ENCODE peak calls at places on chromosomes 4 and X, in six cellular contexts. G is psoas muscle, S is A549, F is HFF-Myc, D is heart left ventricle, B is lower lobe of right lung. U is an unnamed sample.

GRCh38 chr4:55819634-55820033 is at the start of gene EXOC1L:
- DNase-seq in G (no peak), S (no peak), F (no peak), D (peak; percentile 59), B (no peak), U (no peak)

GRCh38 chr4:40199179-40199670 is 2.4 kb downstream of the RHOH start:
- DNase-seq in G (no peak), S (no peak), F (no peak), D (no peak), B (no peak), U (no peak)

GRCh38 chr4:150078041-150078995 is at the start of gene DCLK2:
- DNase-seq in G (peak; percentile 84), S (peak; percentile 75), F (no peak), D (peak; percentile 94), B (peak; percentile 76), U (peak; percentile 65)

GRCh38 chr4:40924096-40924792 is 174.5 kb downstream of the NSUN7 start:
- DNase-seq in G (peak; percentile 80), S (peak; percentile 58), F (no peak), D (peak; percentile 81), B (peak; percentile 81), U (peak; percentile 51)

GRCh38 chr4:52588097-52588496 is 71.0 kb downstream of the USP46 start:
- DNase-seq in G (peak; percentile 51), S (peak; percentile 23), F (no peak), D (no peak), B (no peak), U (no peak)

GRCh38 chr4:5134620-5135019 is 83.3 kb downstream of the STK32B start:
- DNase-seq in G (no peak), S (no peak), F (no peak), D (no peak), B (no peak), U (no peak)

GRCh38 chr4:7655549-7656243 is 221.0 kb upstream of the PSAPL1 start:
- DNase-seq in G (peak; percentile 48), S (no peak), F (no peak), D (peak; percentile 57), B (peak; percentile 29), U (no peak)

GRCh38 chr4:182770259-182770968 is 146.8 kb downstream of the DCTD start:
- DNase-seq in G (no peak), S (no peak), F (no peak), D (no peak), B (no peak), U (no peak)

GRCh38 chrX:39551748-39552147 is 546.0 kb downstream of the BCOR start:
- DNase-seq in G (no peak), S (no peak), F (no peak), D (no peak), B (no peak), U (no peak)

GRCh38 chr4:15691346-15692140 is 9.9 kb downstream of the FAM200B start:
- DNase-seq in G (no peak), S (peak; percentile 49), F (peak; percentile 84), D (no peak), B (no peak), U (no peak)

GRCh38 chr4:184815046-184815877 is 10.5 kb downstream of the ACSL1 start:
- DNase-seq in G (peak; percentile 86), S (no peak), F (no peak), D (peak; percentile 80), B (peak; percentile 84), U (peak; percentile 70)
- H3K4me3 ChIP-seq in G (peak overlapping the region; percentile 47), S (no peak overlapping the region), F (no peak overlapping the region), D (no peak overlapping the region), B (no peak overlapping the region), U (no peak overlapping the region)

GRCh38 chr4:9962611-9963314 is 58.5 kb downstream of the SLC2A9 start:
- DNase-seq in G (no peak), S (no peak), F (no peak), D (no peak), B (no peak), U (no peak)

GRCh38 chr4:9969526-9970398 is 51.5 kb downstream of the SLC2A9 start:
- DNase-seq in G (no peak), S (no peak), F (no peak), D (no peak), B (no peak), U (no peak)

GRCh38 chr4:9968472-9968871 is 52.8 kb downstream of the SLC2A9 start:
- DNase-seq in G (no peak), S (no peak), F (no peak), D (no peak), B (no peak), U (no peak)

GRCh38 chr4:9963328-9963727 is 58.0 kb downstream of the SLC2A9 start:
- DNase-seq in G (no peak), S (no peak), F (no peak), D (no peak), B (no peak), U (no peak)

GRCh38 chr4:9964884-9965283 is 56.4 kb downstream of the SLC2A9 start:
- DNase-seq in G (no peak), S (no peak), F (no peak), D (no peak), B (no peak), U (no peak)
- H3K4me3 ChIP-seq in G (no peak overlapping the region), S (no peak overlapping the region), F (no peak overlapping the region), D (no peak overlapping the region), B (no peak overlapping the region), U (no peak overlapping the region)

DNA sequence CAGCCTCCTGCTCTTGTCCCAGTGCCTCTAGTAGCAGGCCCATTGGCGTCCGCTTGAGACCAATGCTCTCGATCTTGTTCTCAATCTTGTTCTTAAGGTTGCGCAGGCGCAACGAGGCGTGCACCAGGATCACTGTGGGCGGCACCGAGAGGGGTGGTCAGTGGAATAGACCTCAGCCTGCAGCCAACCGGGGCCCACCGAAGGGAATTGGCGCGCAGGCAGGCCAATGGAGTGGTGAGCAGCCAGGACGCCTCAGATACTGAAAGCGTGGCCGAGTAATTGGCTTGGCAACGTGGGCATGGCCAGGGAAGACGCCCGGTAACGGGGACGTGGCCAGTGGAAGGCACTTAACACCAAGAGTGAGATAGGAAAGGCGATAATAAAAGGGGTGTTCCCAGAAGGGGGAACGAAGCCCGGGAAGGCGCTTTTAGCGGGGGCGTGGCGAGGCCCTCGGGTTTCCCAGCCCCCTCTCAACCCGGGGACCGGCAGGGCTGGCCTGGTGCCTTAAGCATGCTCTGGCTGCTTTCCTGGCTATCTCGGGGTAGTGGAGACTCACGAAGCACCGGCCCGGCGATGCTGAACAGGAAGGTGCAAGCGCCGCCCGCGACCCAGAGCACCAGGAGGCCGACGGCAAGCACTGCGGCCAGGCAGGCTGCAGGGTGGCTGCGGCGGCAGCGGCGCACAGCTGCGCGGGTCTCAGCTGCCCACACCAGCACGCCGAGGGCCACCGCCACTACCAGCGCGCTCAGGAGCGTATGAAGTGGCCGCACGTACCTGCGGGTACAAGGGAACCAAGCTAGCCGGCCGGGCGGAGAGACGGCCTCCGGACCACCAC is 1.7 kb downstream of the PRAF2 start:
- DNase-seq in G (peak; percentile 84), S (no peak), F (no peak), D (peak; percentile 75), B (peak; percentile 85), U (peak; percentile 89)
- H3K4me3 ChIP-seq in G (peak overlapping the region; percentile 36), S (no peak overlapping the region), F (peak overlapping the region; percentile 68), D (peak overlapping the region; percentile 61), B (peak overlapping the region; percentile 67), U (peak overlapping the region; percentile 55)

GRCh38 chr4:147078875-147079658 is 133.4 kb upstream of the TTC29 start:
- DNase-seq in G (no peak), S (no peak), F (no peak), D (peak; percentile 58), B (no peak), U (no peak)
- H3K4me3 ChIP-seq in G (peak overlapping the region; percentile 48), S (no peak overlapping the region), F (no peak overlapping the region), D (peak overlapping the region; percentile 20), B (peak overlapping the region; percentile 12), U (peak overlapping the region; percentile 27)

GRCh38 chr4:25843340-25844097 is 19.3 kb downstream of the SEL1L3 start:
- DNase-seq in G (no peak), S (no peak), F (no peak), D (peak; percentile 73), B (peak; percentile 76), U (no peak)
- H3K4me3 ChIP-seq in G (peak overlapping the region; percentile 38), S (no peak overlapping the region), F (no peak overlapping the region), D (peak overlapping the region; percentile 20), B (peak overlapping the region; percentile 14), U (no peak overlapping the region)

GRCh38 chrX:8042304-8042703 is 115.1 kb upstream of the PNPLA4 start:
- DNase-seq in G (no peak), S (peak; percentile 4), F (no peak), D (no peak), B (no peak), U (no peak)

GRCh38 chrX:8036914-8037313 is 109.7 kb upstream of the PNPLA4 start:
- DNase-seq in G (no peak), S (no peak), F (no peak), D (no peak), B (no peak), U (no peak)

GRCh38 chrX:8033175-8033574 is 106.0 kb upstream of the PNPLA4 start:
- DNase-seq in G (no peak), S (no peak), F (no peak), D (no peak), B (no peak), U (no peak)

GRCh38 chrX:8034058-8034457 is 106.8 kb upstream of the PNPLA4 start:
- DNase-seq in G (no peak), S (no peak), F (no peak), D (no peak), B (no peak), U (no peak)

DNA sequence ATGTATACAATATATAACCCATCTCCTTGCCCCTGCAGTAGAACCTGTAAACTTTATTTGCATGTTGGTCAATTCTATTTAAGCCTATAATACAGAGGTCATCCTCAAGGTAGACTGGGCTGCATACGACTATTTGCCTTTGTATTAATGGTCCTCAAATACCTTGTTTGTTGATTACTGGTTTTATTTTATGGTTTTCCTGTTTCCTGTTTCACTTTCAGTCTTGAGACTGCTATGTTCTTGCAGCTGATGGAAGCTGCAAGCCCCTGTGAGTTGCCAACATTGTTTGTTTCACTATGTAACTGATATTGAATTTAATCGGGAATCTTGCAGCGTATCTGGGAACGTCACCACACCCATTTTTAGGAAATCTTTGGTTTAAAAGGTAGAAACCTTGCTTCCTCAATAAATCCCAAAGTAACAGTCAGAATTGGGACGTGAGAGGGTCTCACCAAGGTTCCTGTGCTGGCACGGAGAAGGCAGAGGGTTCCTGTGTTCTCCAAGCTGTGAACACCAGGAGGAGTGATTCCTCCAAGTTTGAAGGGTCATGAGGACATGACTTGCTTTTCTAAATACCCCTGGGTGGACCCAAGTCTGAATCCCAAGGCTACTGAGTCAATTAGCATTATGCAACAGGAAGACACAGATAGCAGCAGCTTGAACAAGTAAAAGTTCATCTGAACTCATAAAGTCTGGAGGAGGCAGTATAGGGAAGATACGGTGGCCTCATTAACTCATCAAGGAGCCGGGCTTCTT is 110.6 kb upstream of the PNPLA4 start:
- DNase-seq in G (no peak), S (no peak), F (no peak), D (no peak), B (no peak), U (no peak)
- H3K4me3 ChIP-seq in G (peak overlapping the region; percentile 14), S (no peak overlapping the region), F (no peak overlapping the region), D (peak overlapping the region; percentile 22), B (peak overlapping the region; percentile 20), U (no peak overlapping the region)

U was measured in tibial artery.